ENCODE peak calls at places on chromosomes 4 and X, in eight cellular contexts. One of them, this sample, is unnamed.

GRCh38 chrX:68978211-68978780 is 149.5 kb downstream of the EFNB1 start:
- DNase-seq in EL: peak
- DNase-seq in kidney glomerular epithelial cell: no peak
- DNase-seq in kidney: no peak
- DNase-seq in AG09309: no peak
- DNase-seq in progenitor cell of endocrine pancreas: no peak
- DNase-seq in endodermal cell: peak
- DNase-seq in GM23248: no peak
- DNase-seq in this sample: no peak

GRCh38 chr4:31984872-31985271 is 1264.7 kb downstream of the PCDH7 start:
- DNase-seq in EL: no peak
- DNase-seq in kidney glomerular epithelial cell: peak
- DNase-seq in kidney: no peak
- DNase-seq in AG09309: no peak
- DNase-seq in progenitor cell of endocrine pancreas: no peak
- DNase-seq in endodermal cell: no peak
- DNase-seq in GM23248: no peak
- DNase-seq in this sample: no peak

GRCh38 chr4:113961322-113961698 is 18.1 kb downstream of the ARSJ start:
- DNase-seq in EL: peak
- DNase-seq in kidney glomerular epithelial cell: no peak
- DNase-seq in kidney: no peak
- DNase-seq in AG09309: no peak
- DNase-seq in progenitor cell of endocrine pancreas: no peak
- DNase-seq in endodermal cell: no peak
- DNase-seq in GM23248: peak
- DNase-seq in this sample: no peak

GRCh38 chr4:173835863-173836262 is 305.8 kb upstream of the HAND2 start:
- DNase-seq in EL: peak
- DNase-seq in kidney glomerular epithelial cell: peak
- DNase-seq in kidney: no peak
- DNase-seq in AG09309: peak
- DNase-seq in progenitor cell of endocrine pancreas: no peak
- DNase-seq in endodermal cell: peak
- DNase-seq in GM23248: peak
- DNase-seq in this sample: no peak

GRCh38 chr4:93897559-93897958 is 69.0 kb downstream of the ATOH1 start:
- DNase-seq in EL: peak
- DNase-seq in kidney glomerular epithelial cell: no peak
- DNase-seq in kidney: no peak
- DNase-seq in AG09309: no peak
- DNase-seq in progenitor cell of endocrine pancreas: no peak
- DNase-seq in endodermal cell: no peak
- DNase-seq in GM23248: peak
- DNase-seq in this sample: peak

GRCh38 chr4:3518941-3519340 is 13.3 kb downstream of the LRPAP1 start:
- DNase-seq in EL: no peak
- DNase-seq in kidney glomerular epithelial cell: no peak
- DNase-seq in kidney: peak
- DNase-seq in AG09309: no peak
- DNase-seq in progenitor cell of endocrine pancreas: no peak
- DNase-seq in endodermal cell: no peak
- DNase-seq in GM23248: no peak
- DNase-seq in this sample: no peak

GRCh38 chrX:42934020-42934701 is 156.2 kb upstream of the PPP1R2C start:
- DNase-seq in EL: no peak
- DNase-seq in kidney glomerular epithelial cell: no peak
- DNase-seq in kidney: no peak
- DNase-seq in AG09309: no peak
- DNase-seq in progenitor cell of endocrine pancreas: no peak
- DNase-seq in endodermal cell: no peak
- DNase-seq in GM23248: no peak
- DNase-seq in this sample: no peak

GRCh38 chr4:163901305-163901704 is 406.8 kb downstream of the TMA16 start:
- DNase-seq in EL: no peak
- DNase-seq in kidney glomerular epithelial cell: no peak
- DNase-seq in kidney: no peak
- DNase-seq in AG09309: no peak
- DNase-seq in progenitor cell of endocrine pancreas: no peak
- DNase-seq in endodermal cell: no peak
- DNase-seq in GM23248: no peak
- DNase-seq in this sample: no peak

GRCh38 chr4:139901516-139902327 is 236.1 kb downstream of the MGST2 start:
- DNase-seq in EL: peak
- DNase-seq in kidney glomerular epithelial cell: no peak
- DNase-seq in kidney: no peak
- DNase-seq in AG09309: no peak
- DNase-seq in progenitor cell of endocrine pancreas: no peak
- DNase-seq in endodermal cell: no peak
- DNase-seq in GM23248: peak
- DNase-seq in this sample: no peak